ENCODE peak calls at places on chromosomes 11 and 22, in eight cellular contexts. T, U, P, G, H, R, M and X are unnamed samples.

GRCh38 chr22:30444632-30445437 is 19.3 kb downstream of the MTFP1 start:
- DNase-seq in T (no peak), U (no peak), P (peak; percentile 32), G (peak; percentile 48), H (peak; percentile 49), R (peak; percentile 80), M (no peak), X (peak; percentile 48)

GRCh38 chr22:50521710-50522109 is 3.7 kb downstream of the SCO2 start:
- DNase-seq in T (no peak), U (no peak), P (no peak), G (no peak), H (no peak), R (no peak), M (peak; percentile 23), X (no peak)

GRCh38 chr11:9574806-9575530 is 1.5 kb downstream of the WEE1 start:
- DNase-seq in T (no peak), U (no peak), P (peak; percentile 6), G (no peak), H (no peak), R (no peak), M (peak; percentile 41), X (no peak)

GRCh38 chr11:30488304-30488998 is 97.7 kb downstream of the MPPED2 start:
- DNase-seq in T (no peak), U (no peak), P (no peak), G (no peak), H (no peak), R (no peak), M (no peak), X (no peak)

GRCh38 chr11:1351278-1351937 is 38.3 kb upstream of the BRSK2 start:
- DNase-seq in T (no peak), U (no peak), P (no peak), G (no peak), H (no peak), R (no peak), M (no peak), X (no peak)

GRCh38 chr11:69913591-69914285 is 94.5 kb upstream of the FGF3 start:
- DNase-seq in T (no peak), U (no peak), P (no peak), G (peak; percentile 4), H (no peak), R (no peak), M (peak; percentile 18), X (no peak)

GRCh38 chr11:35005156-35005780 is 88.8 kb downstream of the PDHX start:
- DNase-seq in T (no peak), U (no peak), P (no peak), G (no peak), H (no peak), R (no peak), M (no peak), X (no peak)

GRCh38 chr11:64314805-64315561 is 2.4 kb downstream of the TRMT112 start:
- DNase-seq in T (no peak), U (no peak), P (no peak), G (no peak), H (no peak), R (no peak), M (no peak), X (no peak)

GRCh38 chr11:64438986-64439771 is 80.2 kb downstream of the RPS6KA4 start:
- DNase-seq in T (no peak), U (no peak), P (no peak), G (no peak), H (no peak), R (no peak), M (no peak), X (no peak)

GRCh38 chr11:93849751-93850584 is 450 bp downstream of the VSTM5 start:
- DNase-seq in T (no peak), U (no peak), P (no peak), G (no peak), H (no peak), R (peak; percentile 5), M (peak; percentile 54), X (no peak)

GRCh38 chr11:74019104-74019738 is 10.3 kb upstream of the UCP3 start:
- DNase-seq in T (no peak), U (no peak), P (no peak), G (no peak), H (no peak), R (no peak), M (peak; percentile 52), X (no peak)